ENCODE peak calls at places on chromosomes 5 and 9, in ten cellular contexts. One of them, this sample, is unnamed.

GRCh38 chr9:18018661-18019060 is 439.8 kb downstream of the SH3GL2 start:
- DNase-seq in mesendoderm: no peak
- DNase-seq in neuronal stem cell: no peak
- DNase-seq in brain microvascular endothelial cell: no peak
- DNase-seq in A549: no peak
- DNase-seq in CD8-positive, alpha-beta T cell: no peak
- DNase-seq in cardiac muscle cell: no peak
- DNase-seq in suprapubic skin: no peak
- DNase-seq in HFF-Myc: no peak
- DNase-seq in kidney epithelial cell: no peak
- DNase-seq in this sample: no peak

GRCh38 chr9:137150485-137151060 is 11.6 kb downstream of the GRIN1 start:
- DNase-seq in brain microvascular endothelial cell: peak; percentile 16
- DNase-seq in cardiac muscle cell: no peak
- DNase-seq in CD8-positive, alpha-beta T cell: peak; percentile 22
- DNase-seq in A549: peak; percentile 87
- DNase-seq in kidney epithelial cell: no peak
- DNase-seq in HFF-Myc: no peak
- DNase-seq in suprapubic skin: no peak
- DNase-seq in neuronal stem cell: no peak
- DNase-seq in mesendoderm: peak; percentile 34
- DNase-seq in this sample: no peak

GRCh38 chr5:147576646-147577535 is 67.0 kb upstream of the DPYSL3 start:
- DNase-seq in kidney epithelial cell: no peak
- DNase-seq in cardiac muscle cell: peak; percentile 52
- DNase-seq in suprapubic skin: no peak
- DNase-seq in CD8-positive, alpha-beta T cell: no peak
- DNase-seq in A549: peak; percentile 40
- DNase-seq in neuronal stem cell: no peak
- DNase-seq in brain microvascular endothelial cell: peak; percentile 26
- DNase-seq in HFF-Myc: no peak
- DNase-seq in mesendoderm: peak; percentile 47
- DNase-seq in this sample: no peak

GRCh38 chr9:129416831-129417604 is 203.9 kb downstream of the C9orf50 start:
- DNase-seq in brain microvascular endothelial cell: no peak
- DNase-seq in neuronal stem cell: no peak
- DNase-seq in cardiac muscle cell: no peak
- DNase-seq in suprapubic skin: no peak
- DNase-seq in HFF-Myc: peak; percentile 46
- DNase-seq in mesendoderm: no peak
- DNase-seq in A549: no peak
- DNase-seq in kidney epithelial cell: no peak
- DNase-seq in CD8-positive, alpha-beta T cell: no peak
- DNase-seq in this sample: no peak

GRCh38 chr5:76537073-76537543 is 86.1 kb downstream of the F2RL2 start:
- DNase-seq in kidney epithelial cell: no peak
- DNase-seq in CD8-positive, alpha-beta T cell: no peak
- DNase-seq in cardiac muscle cell: no peak
- DNase-seq in brain microvascular endothelial cell: no peak
- DNase-seq in suprapubic skin: no peak
- DNase-seq in A549: no peak
- DNase-seq in mesendoderm: no peak
- DNase-seq in neuronal stem cell: no peak
- DNase-seq in HFF-Myc: no peak
- DNase-seq in this sample: no peak

GRCh38 chr5:176904276-176904675 is 5.1 kb upstream of the HK3 start:
- DNase-seq in kidney epithelial cell: no peak
- DNase-seq in CD8-positive, alpha-beta T cell: no peak
- DNase-seq in HFF-Myc: no peak
- DNase-seq in cardiac muscle cell: no peak
- DNase-seq in mesendoderm: peak; percentile 29
- DNase-seq in suprapubic skin: no peak
- DNase-seq in neuronal stem cell: no peak
- DNase-seq in A549: no peak
- DNase-seq in brain microvascular endothelial cell: no peak
- DNase-seq in this sample: no peak

GRCh38 chr5:123086376-123087055 is 2.5 kb upstream of the PRDM6 start:
- DNase-seq in kidney epithelial cell: no peak
- DNase-seq in HFF-Myc: no peak
- DNase-seq in neuronal stem cell: no peak
- DNase-seq in A549: no peak
- DNase-seq in cardiac muscle cell: no peak
- DNase-seq in mesendoderm: peak; percentile 40
- DNase-seq in CD8-positive, alpha-beta T cell: no peak
- DNase-seq in suprapubic skin: no peak
- DNase-seq in brain microvascular endothelial cell: no peak
- DNase-seq in this sample: no peak

GRCh38 chr5:155259648-155260047 is 246.1 kb downstream of the KIF4B start:
- DNase-seq in mesendoderm: no peak
- DNase-seq in A549: no peak
- DNase-seq in cardiac muscle cell: no peak
- DNase-seq in CD8-positive, alpha-beta T cell: no peak
- DNase-seq in HFF-Myc: no peak
- DNase-seq in neuronal stem cell: no peak
- DNase-seq in brain microvascular endothelial cell: no peak
- DNase-seq in kidney epithelial cell: no peak
- DNase-seq in suprapubic skin: no peak
- DNase-seq in this sample: no peak

GRCh38 chr5:115470921-115471320 is 73.7 kb downstream of the FEM1C start:
- DNase-seq in mesendoderm: no peak
- DNase-seq in kidney epithelial cell: no peak
- DNase-seq in A549: no peak
- DNase-seq in HFF-Myc: no peak
- DNase-seq in suprapubic skin: no peak
- DNase-seq in brain microvascular endothelial cell: no peak
- DNase-seq in neuronal stem cell: no peak
- DNase-seq in cardiac muscle cell: no peak
- DNase-seq in CD8-positive, alpha-beta T cell: no peak
- DNase-seq in this sample: no peak

GRCh38 chr5:112418412-112419049 is 546 bp downstream of the EPB41L4A start:
- DNase-seq in cardiac muscle cell: no peak
- DNase-seq in neuronal stem cell: peak; percentile 15
- DNase-seq in kidney epithelial cell: no peak
- DNase-seq in suprapubic skin: no peak
- DNase-seq in A549: no peak
- DNase-seq in mesendoderm: peak; percentile 58
- DNase-seq in HFF-Myc: no peak
- DNase-seq in CD8-positive, alpha-beta T cell: no peak
- DNase-seq in brain microvascular endothelial cell: no peak
- DNase-seq in this sample: no peak

GRCh38 chr5:144421411-144421810 is 250.7 kb downstream of the KCTD16 start:
- DNase-seq in suprapubic skin: no peak
- DNase-seq in brain microvascular endothelial cell: no peak
- DNase-seq in cardiac muscle cell: peak; percentile 2
- DNase-seq in CD8-positive, alpha-beta T cell: no peak
- DNase-seq in neuronal stem cell: no peak
- DNase-seq in HFF-Myc: no peak
- DNase-seq in kidney epithelial cell: peak; percentile 48
- DNase-seq in A549: no peak
- DNase-seq in mesendoderm: peak; percentile 76
- DNase-seq in this sample: no peak

GRCh38 chr9:130824616-130825015 is 10.4 kb upstream of the ABL1 start:
- DNase-seq in HFF-Myc: no peak
- DNase-seq in kidney epithelial cell: no peak
- DNase-seq in mesendoderm: no peak
- DNase-seq in cardiac muscle cell: no peak
- DNase-seq in neuronal stem cell: no peak
- DNase-seq in A549: no peak
- DNase-seq in suprapubic skin: no peak
- DNase-seq in brain microvascular endothelial cell: no peak
- DNase-seq in CD8-positive, alpha-beta T cell: no peak
- DNase-seq in this sample: no peak
- H3K4me3 ChIP-seq in HFF-Myc: peak overlapping the region; percentile 4
- H3K4me3 ChIP-seq in kidney epithelial cell: no peak overlapping the region
- H3K4me3 ChIP-seq in mesendoderm: no peak overlapping the region
- H3K4me3 ChIP-seq in cardiac muscle cell: peak overlapping the region; percentile 7
- H3K4me3 ChIP-seq in neuronal stem cell: no peak overlapping the region
- H3K4me3 ChIP-seq in A549: no peak overlapping the region
- H3K4me3 ChIP-seq in suprapubic skin: no peak overlapping the region
- H3K4me3 ChIP-seq in brain microvascular endothelial cell: no peak overlapping the region
- H3K4me3 ChIP-seq in CD8-positive, alpha-beta T cell: no peak overlapping the region
- H3K4me3 ChIP-seq in this sample: no peak overlapping the region

GRCh38 chr9:26682796-26683496 is 209.7 kb downstream of the CAAP1 start:
- DNase-seq in CD8-positive, alpha-beta T cell: no peak
- DNase-seq in A549: no peak
- DNase-seq in neuronal stem cell: no peak
- DNase-seq in kidney epithelial cell: no peak
- DNase-seq in brain microvascular endothelial cell: no peak
- DNase-seq in suprapubic skin: no peak
- DNase-seq in HFF-Myc: no peak
- DNase-seq in mesendoderm: peak; percentile 72
- DNase-seq in cardiac muscle cell: peak; percentile 20
- DNase-seq in this sample: no peak
- H3K4me3 ChIP-seq in CD8-positive, alpha-beta T cell: no peak overlapping the region
- H3K4me3 ChIP-seq in A549: no peak overlapping the region
- H3K4me3 ChIP-seq in neuronal stem cell: no peak overlapping the region
- H3K4me3 ChIP-seq in kidney epithelial cell: no peak overlapping the region
- H3K4me3 ChIP-seq in brain microvascular endothelial cell: no peak overlapping the region
- H3K4me3 ChIP-seq in suprapubic skin: no peak overlapping the region
- H3K4me3 ChIP-seq in HFF-Myc: no peak overlapping the region
- H3K4me3 ChIP-seq in mesendoderm: no peak overlapping the region
- H3K4me3 ChIP-seq in cardiac muscle cell: no peak overlapping the region
- H3K4me3 ChIP-seq in this sample: no peak overlapping the region

GRCh38 chr9:115671911-115672310 is 481.7 kb upstream of the PAPPA start:
- DNase-seq in HFF-Myc: no peak
- DNase-seq in brain microvascular endothelial cell: no peak
- DNase-seq in kidney epithelial cell: no peak
- DNase-seq in A549: no peak
- DNase-seq in suprapubic skin: no peak
- DNase-seq in CD8-positive, alpha-beta T cell: no peak
- DNase-seq in neuronal stem cell: no peak
- DNase-seq in mesendoderm: no peak
- DNase-seq in cardiac muscle cell: no peak
- DNase-seq in this sample: no peak

GRCh38 chr9:115674091-115674490 is 479.5 kb upstream of the PAPPA start:
- DNase-seq in suprapubic skin: no peak
- DNase-seq in CD8-positive, alpha-beta T cell: no peak
- DNase-seq in A549: no peak
- DNase-seq in brain microvascular endothelial cell: no peak
- DNase-seq in kidney epithelial cell: no peak
- DNase-seq in neuronal stem cell: no peak
- DNase-seq in cardiac muscle cell: no peak
- DNase-seq in mesendoderm: no peak
- DNase-seq in HFF-Myc: no peak
- DNase-seq in this sample: no peak

GRCh38 chr9:115671236-115671770 is 482.3 kb upstream of the PAPPA start:
- DNase-seq in A549: no peak
- DNase-seq in cardiac muscle cell: no peak
- DNase-seq in mesendoderm: no peak
- DNase-seq in neuronal stem cell: no peak
- DNase-seq in suprapubic skin: no peak
- DNase-seq in CD8-positive, alpha-beta T cell: no peak
- DNase-seq in kidney epithelial cell: no peak
- DNase-seq in brain microvascular endothelial cell: no peak
- DNase-seq in HFF-Myc: no peak
- DNase-seq in this sample: no peak

GRCh38 chr9:115673599-115673998 is 480.0 kb upstream of the PAPPA start:
- DNase-seq in cardiac muscle cell: no peak
- DNase-seq in mesendoderm: no peak
- DNase-seq in CD8-positive, alpha-beta T cell: no peak
- DNase-seq in kidney epithelial cell: no peak
- DNase-seq in brain microvascular endothelial cell: peak; percentile 67
- DNase-seq in suprapubic skin: no peak
- DNase-seq in HFF-Myc: no peak
- DNase-seq in A549: peak; percentile 39
- DNase-seq in neuronal stem cell: no peak
- DNase-seq in this sample: no peak

DNA sequence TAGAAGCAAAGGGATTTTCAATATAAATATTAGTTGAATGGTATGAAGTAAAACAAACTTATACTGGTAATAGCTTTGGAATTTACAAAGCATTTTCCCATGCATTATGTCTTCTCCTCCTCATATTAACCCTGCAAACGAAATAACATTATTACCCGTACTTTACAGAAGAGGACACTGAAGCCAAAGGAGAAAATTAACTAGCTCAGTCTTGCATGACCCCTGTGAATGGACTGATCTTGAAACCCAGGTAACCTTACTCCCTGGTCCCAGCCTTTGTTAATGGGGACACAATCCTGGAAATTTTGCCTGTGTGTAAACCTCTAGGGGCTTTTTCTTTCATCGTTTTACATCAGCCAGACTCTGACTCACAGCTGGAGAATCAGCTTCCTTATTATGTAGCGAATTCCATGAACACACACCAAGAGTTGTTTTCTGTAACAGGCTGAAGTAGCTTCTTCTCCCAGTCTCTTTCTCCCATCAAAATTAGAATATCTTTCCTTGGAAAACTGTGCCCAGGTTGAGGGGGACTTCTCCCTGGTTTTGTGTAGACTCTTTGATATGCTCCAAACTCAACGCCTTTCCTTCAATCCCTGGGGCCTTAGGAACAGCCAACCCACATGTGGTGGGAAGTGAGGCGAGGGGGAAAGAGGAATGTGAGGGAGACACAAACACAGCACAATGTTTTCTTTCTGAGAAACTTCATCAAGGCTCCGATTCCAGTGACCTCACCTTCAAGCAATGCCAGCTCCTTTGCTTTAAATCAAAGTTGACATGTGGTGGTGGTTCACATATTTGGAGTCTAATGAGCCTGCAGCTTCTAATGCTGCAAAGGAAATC is 480.9 kb upstream of the PAPPA start:
- DNase-seq in CD8-positive, alpha-beta T cell: no peak
- DNase-seq in HFF-Myc: peak; percentile 84
- DNase-seq in A549: peak; percentile 96
- DNase-seq in mesendoderm: peak; percentile 90
- DNase-seq in kidney epithelial cell: peak; percentile 97
- DNase-seq in neuronal stem cell: no peak
- DNase-seq in brain microvascular endothelial cell: peak; percentile 97
- DNase-seq in suprapubic skin: no peak
- DNase-seq in cardiac muscle cell: no peak
- DNase-seq in this sample: no peak
- H3K4me3 ChIP-seq in CD8-positive, alpha-beta T cell: no peak overlapping the region
- H3K4me3 ChIP-seq in HFF-Myc: peak overlapping the region; percentile 17
- H3K4me3 ChIP-seq in A549: no peak overlapping the region
- H3K4me3 ChIP-seq in mesendoderm: no peak overlapping the region
- H3K4me3 ChIP-seq in kidney epithelial cell: no peak overlapping the region
- H3K4me3 ChIP-seq in neuronal stem cell: no peak overlapping the region
- H3K4me3 ChIP-seq in brain microvascular endothelial cell: no peak overlapping the region
- H3K4me3 ChIP-seq in suprapubic skin: no peak overlapping the region
- H3K4me3 ChIP-seq in cardiac muscle cell: no peak overlapping the region
- H3K4me3 ChIP-seq in this sample: no peak overlapping the region

DNA sequence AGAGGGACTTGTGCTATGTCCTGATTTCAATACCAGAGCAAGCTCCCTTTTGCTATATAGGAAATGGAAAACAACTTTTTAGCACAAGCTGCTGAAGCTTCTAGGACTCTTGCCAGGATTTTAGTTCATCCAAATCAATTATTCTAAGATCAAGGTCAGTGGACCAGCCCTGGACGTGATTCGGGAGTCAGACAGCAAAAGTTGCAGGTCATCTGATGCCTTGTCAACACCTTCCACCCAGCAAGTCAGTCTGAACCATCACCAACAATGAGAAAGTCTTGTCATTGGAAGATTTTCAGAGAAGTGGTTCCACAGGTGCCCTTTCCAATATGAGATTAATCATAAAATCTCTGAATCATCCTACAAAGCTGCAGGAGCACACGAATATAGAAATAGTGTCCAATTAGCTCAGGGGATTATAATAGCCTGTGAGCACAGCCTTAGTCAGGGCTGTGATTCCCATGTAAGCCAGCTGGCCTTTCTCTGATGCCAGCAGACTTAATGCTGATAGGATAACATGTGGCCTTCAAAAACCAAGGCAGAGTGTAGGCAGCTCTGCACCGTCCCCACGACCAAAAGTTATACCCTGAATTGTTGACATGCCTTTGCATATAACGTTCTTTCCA is 445.0 kb upstream of the TRPC7 start:
- DNase-seq in CD8-positive, alpha-beta T cell: no peak
- DNase-seq in brain microvascular endothelial cell: no peak
- DNase-seq in kidney epithelial cell: no peak
- DNase-seq in HFF-Myc: no peak
- DNase-seq in neuronal stem cell: no peak
- DNase-seq in suprapubic skin: no peak
- DNase-seq in cardiac muscle cell: no peak
- DNase-seq in A549: no peak
- DNase-seq in mesendoderm: no peak
- DNase-seq in this sample: no peak
- H3K4me3 ChIP-seq in CD8-positive, alpha-beta T cell: no peak overlapping the region
- H3K4me3 ChIP-seq in brain microvascular endothelial cell: no peak overlapping the region
- H3K4me3 ChIP-seq in kidney epithelial cell: no peak overlapping the region
- H3K4me3 ChIP-seq in HFF-Myc: no peak overlapping the region
- H3K4me3 ChIP-seq in neuronal stem cell: no peak overlapping the region
- H3K4me3 ChIP-seq in suprapubic skin: no peak overlapping the region
- H3K4me3 ChIP-seq in cardiac muscle cell: no peak overlapping the region
- H3K4me3 ChIP-seq in A549: no peak overlapping the region
- H3K4me3 ChIP-seq in mesendoderm: no peak overlapping the region
- H3K4me3 ChIP-seq in this sample: no peak overlapping the region